ENCODE peak calls at places on chromosomes 4 and X, in five cellular contexts. J, P, L, R and W are unnamed samples.
A peak's percentile ranks its signal among the peaks of the same experiment; 100 is the strongest.

GRCh38 chr4:138242076-138242829 is at the start of gene SLC7A11:
- DNase-seq in L (no peak), P (peak; percentile 73), J (peak; percentile 18), R (peak; percentile 88), W (peak; percentile 13)

GRCh38 chr4:5746829-5747745 is 36.1 kb downstream of the EVC start:
- DNase-seq in R (no peak), J (no peak), L (no peak), P (no peak), W (no peak)

GRCh38 chr4:158203929-158204328 is 6.4 kb upstream of the TMEM144 start:
- DNase-seq in P (no peak), R (no peak), L (no peak), J (no peak), W (no peak)

GRCh38 chrX:71537743-71538142 is 4.8 kb downstream of the OGT start:
- DNase-seq in R (no peak), J (no peak), P (no peak), L (no peak), W (no peak)

GRCh38 chrX:74537011-74537390 is 77.4 kb downstream of the RLIM start:
- DNase-seq in P (no peak), L (no peak), J (peak; percentile 68), R (no peak), W (no peak)

GRCh38 chr4:20474119-20474518 is 222.4 kb downstream of the SLIT2 start:
- DNase-seq in L (no peak), J (no peak), R (peak; percentile 61), P (no peak), W (no peak)

GRCh38 chr4:119946359-119946758 is 120.3 kb downstream of the MAD2L1 start:
- DNase-seq in J (no peak), P (no peak), L (no peak), R (no peak), W (no peak)

GRCh38 chr4:113673450-113673849 is 88.1 kb downstream of the CAMK2D start:
- DNase-seq in R (peak; percentile 11), P (no peak), J (no peak), L (no peak), W (no peak)

GRCh38 chr4:170420255-170420693 is 330.5 kb upstream of the AADAT start:
- DNase-seq in P (no peak), R (no peak), J (no peak), L (no peak), W (no peak)

GRCh38 chr4:72709475-72709874 is 140.5 kb upstream of the ADAMTS3 start:
- DNase-seq in J (no peak), R (no peak), L (no peak), P (no peak), W (no peak)

GRCh38 chr4:55157559-55158277 is 32.3 kb upstream of the KDR start:
- DNase-seq in R (no peak), J (peak; percentile 55), P (no peak), L (peak; percentile 72), W (no peak)

GRCh38 chr4:121764702-121765367 is at the start of gene SMIM43:
- DNase-seq in L (peak; percentile 79), J (no peak), P (no peak), R (peak; percentile 69), W (no peak)

GRCh38 chr4:85938062-85938461 is 421.8 kb downstream of the MAPK10 start:
- DNase-seq in J (no peak), R (no peak), P (no peak), L (no peak), W (no peak)

GRCh38 chrX:45070116-45071007 is 130.3 kb downstream of the DIPK2B start:
- DNase-seq in P (no peak), L (no peak), J (no peak), R (peak; percentile 27), W (no peak)

GRCh38 chr4:55756208-55756607 is 63.4 kb upstream of the EXOC1L start:
- DNase-seq in J (no peak), R (no peak), L (no peak), P (no peak), W (no peak)

GRCh38 chrX:22686138-22686541 is 313.6 kb upstream of the DDX53 start:
- DNase-seq in L (peak; percentile 15), J (peak; percentile 35), P (no peak), R (no peak), W (no peak)

GRCh38 chrX:154117566-154117965 is 20.0 kb upstream of the MECP2 start:
- DNase-seq in J (no peak), R (no peak), P (no peak), L (no peak), W (no peak)

GRCh38 chr4:26717332-26717731 is 133.4 kb downstream of the TBC1D19 start:
- DNase-seq in L (no peak), J (no peak), P (no peak), R (no peak), W (no peak)

GRCh38 chr4:151555151-151555945 is 146.4 kb downstream of the FHIP1A start:
- DNase-seq in R (no peak), L (no peak), J (no peak), P (no peak), W (no peak)

GRCh38 chr4:147691820-147692219 is 7.9 kb upstream of the PRMT9 start:
- DNase-seq in R (no peak), L (no peak), J (no peak), P (no peak), W (no peak)

GRCh38 chr4:122012735-122013134 is 60.9 kb upstream of the TRPC3 start:
- DNase-seq in L (no peak), J (no peak), R (no peak), P (no peak), W (no peak)

GRCh38 chr4:153067376-153067775 is 131.3 kb downstream of the FHDC1 start:
- DNase-seq in J (no peak), L (no peak), R (no peak), P (no peak), W (no peak)

GRCh38 chr4:105197777-105198176 is 51.1 kb downstream of the TET2 start:
- DNase-seq in R (no peak), L (no peak), P (no peak), J (no peak), W (no peak)

GRCh38 chrX:45824471-45824870 is 623.8 kb upstream of the DIPK2B start:
- DNase-seq in R (peak; percentile 30), J (no peak), P (no peak), L (no peak), W (no peak)

GRCh38 chrX:140034916-140035315 is 69.6 kb upstream of the CXorf66 start:
- DNase-seq in P (no peak), R (peak; percentile 37), J (no peak), L (no peak), W (no peak)

GRCh38 chr4:143700420-143701352 is at the start of gene FREM3:
- DNase-seq in J (peak; percentile 53), L (peak; percentile 78), R (peak; percentile 55), P (no peak), W (no peak)

GRCh38 chrX:13487731-13488505 is 81.5 kb upstream of the EGFL6 start:
- DNase-seq in L (no peak), J (no peak), R (peak; percentile 78), P (peak; percentile 35), W (peak; percentile 37)

GRCh38 chr4:101157415-101158135 is 189.8 kb downstream of the PPP3CA start:
- DNase-seq in L (no peak), P (no peak), R (no peak), J (no peak), W (no peak)

GRCh38 chr4:155207534-155208257 is 740 bp upstream of the NPY2R start:
- DNase-seq in J (peak; percentile 37), R (peak; percentile 83), P (no peak), L (peak; percentile 50), W (no peak)

GRCh38 chrX:154011376-154012335 is 8.0 kb downstream of the IRAK1 start:
- DNase-seq in L (peak; percentile 28), P (no peak), J (no peak), R (no peak), W (no peak)

DNA sequence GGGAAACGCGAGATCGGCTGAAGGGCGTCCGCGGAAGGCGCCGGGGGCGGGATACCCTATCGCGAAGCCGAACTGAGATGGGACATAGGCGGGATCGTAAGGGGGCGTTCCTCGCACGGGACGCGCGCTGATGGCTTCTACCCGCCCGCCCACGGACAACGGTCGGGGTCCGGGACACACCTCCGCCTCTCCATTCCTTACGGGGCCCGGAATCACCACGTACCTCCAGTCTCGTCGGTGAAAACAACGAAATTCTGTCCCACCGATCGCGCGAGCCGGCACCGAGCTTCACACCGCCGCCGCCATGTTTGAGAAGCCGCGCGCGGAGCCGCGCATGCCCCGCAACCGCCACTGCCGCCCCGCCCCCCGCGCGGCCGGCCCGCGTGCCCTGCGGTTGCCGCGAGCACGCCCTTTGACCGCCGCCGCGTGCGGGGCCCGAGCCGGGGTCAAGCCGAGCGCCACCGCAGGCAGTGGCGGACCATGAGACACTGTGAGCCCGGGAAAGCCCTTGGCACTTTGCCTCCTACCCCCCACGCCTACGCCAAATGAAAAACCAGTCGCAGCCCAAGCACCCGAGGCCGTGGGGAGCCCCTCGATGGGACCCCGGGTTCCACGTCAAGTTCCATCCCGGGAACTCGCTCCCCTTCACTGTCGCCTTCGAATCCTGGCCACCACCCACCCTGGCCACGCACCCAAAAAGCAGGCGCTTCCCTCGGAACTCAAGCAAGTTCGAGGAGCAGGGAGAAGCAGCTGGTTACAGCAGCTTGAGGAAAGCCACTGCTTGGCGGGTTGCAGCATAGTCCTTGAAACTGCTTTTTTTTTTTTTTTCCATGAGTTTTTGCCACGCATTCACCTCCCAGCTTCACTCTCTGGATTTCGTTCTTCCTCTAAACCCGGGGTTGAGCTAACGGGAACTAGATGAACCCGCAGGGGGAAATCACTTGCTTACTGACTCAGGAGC is at the start of gene SCML2:
- DNase-seq in R (peak; percentile 71), J (peak; percentile 79), P (no peak), L (peak; percentile 85), W (peak; percentile 27)
- H3K4me3 ChIP-seq in R (peak within 1 kb of the TSS; percentile 60), J (peak within 1 kb of the TSS; percentile 66), P (peak within 1 kb of the TSS; percentile 65), L (peak within 1 kb of the TSS; percentile 34), W (peak within 1 kb of the TSS; percentile 35)

GRCh38 chr4:637536-637935 is 12.2 kb downstream of the PDE6B start:
- DNase-seq in J (peak; percentile 24), P (no peak), L (peak; percentile 74), R (no peak), W (no peak)
- H3K27me3 ChIP-seq in J (no peaks in the 10 kb centered on the region), P (no peaks in the 10 kb centered on the region), L (no peaks in the 10 kb centered on the region), R (no peaks in the 10 kb centered on the region), W (peaks cover 3% of the 10 kb centered on the region)

GRCh38 chrX:56232221-56233082 is at the start of gene KLF8:
- DNase-seq in L (peak; percentile 74), J (peak; percentile 74), R (peak; percentile 77), P (peak; percentile 68), W (peak; percentile 40)
- H3K4me3 ChIP-seq in L (peak within 1 kb of the TSS; percentile 42), J (peak within 1 kb of the TSS; percentile 96), R (peak within 1 kb of the TSS; percentile 58), P (peak within 1 kb of the TSS; percentile 30), W (peak within 1 kb of the TSS; percentile 41)

DNA sequence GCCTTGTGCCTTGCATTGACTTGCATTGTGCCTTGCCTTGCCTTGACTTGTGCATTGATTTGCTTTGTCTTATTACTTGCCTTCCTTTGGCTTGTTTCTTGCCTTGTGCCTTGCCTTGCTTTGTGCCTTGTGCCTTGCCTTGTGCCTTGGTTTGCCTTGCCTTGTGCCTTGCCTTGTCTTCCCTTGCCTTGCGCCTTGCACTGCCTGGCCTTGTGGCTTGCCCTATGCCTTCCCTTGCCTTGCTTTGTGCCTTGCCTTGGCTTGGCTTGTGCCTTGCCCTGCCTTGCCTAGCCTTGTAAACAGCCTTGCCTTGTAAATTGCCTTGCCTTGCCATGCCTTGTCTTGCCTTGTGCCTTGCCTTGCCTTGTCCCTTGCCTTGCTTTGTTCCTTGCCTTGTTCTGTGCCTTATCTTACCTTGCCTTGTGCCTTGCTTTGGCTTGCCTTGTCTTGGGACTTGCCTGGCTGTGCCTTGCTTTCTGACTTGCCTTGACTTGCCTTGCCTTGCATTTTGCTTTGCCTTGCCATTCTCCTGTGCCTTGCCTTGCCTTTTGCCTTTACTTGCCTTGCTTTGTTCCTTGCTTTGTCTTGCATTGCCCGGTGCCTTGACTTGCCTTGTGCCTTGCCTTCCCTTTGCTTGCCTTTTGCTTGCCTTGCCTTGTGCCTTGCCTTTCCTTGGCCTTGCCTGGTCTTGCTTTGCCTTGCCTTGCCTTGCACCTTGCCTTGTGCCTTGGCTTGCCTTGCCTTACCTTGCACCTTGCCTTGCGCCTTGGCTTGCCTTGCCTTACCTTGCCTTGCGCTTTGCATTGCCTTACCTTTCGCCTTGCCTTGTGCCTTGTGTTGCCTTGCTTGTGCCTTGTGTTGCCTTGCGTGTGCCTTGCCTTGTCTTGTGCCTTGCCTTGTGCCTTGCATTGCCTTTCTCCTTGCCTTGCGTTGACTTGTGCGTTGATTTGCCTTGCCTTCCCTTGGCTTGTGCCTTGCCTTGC is 97.5 kb downstream of the TAB3 start:
- DNase-seq in L (no peak), J (no peak), P (no peak), R (no peak), W (no peak)
- H3K27me3 ChIP-seq in L (no peaks in the 10 kb centered on the region), J (no peaks in the 10 kb centered on the region), P (no peaks in the 10 kb centered on the region), R (no peaks in the 10 kb centered on the region), W (no peaks in the 10 kb centered on the region)